ENCODE peak calls at places on chromosomes 7 and 10, in seven cellular contexts. G is cardiac muscle cell, J is ovary, S is GM23248, R is tibial artery, Y is IMR-90, T is uterus. C is an unnamed sample. For H3K4me1 and H3K27me3, the result is how much of the 10 kb centered on the place peaks cover.

GRCh38 chr7:140696024-140696678 is 357 bp upstream of the NDUFB2 start:
- DNase-seq in G (peak), J (peak), S (peak), R (peak), Y (peak), T (peak), C (peak)

GRCh38 chr10:99297033-99297432 is 32.1 kb upstream of the CNNM1 start:
- DNase-seq in G (no peak), J (no peak), S (no peak), R (no peak), Y (no peak), T (no peak), C (no peak)

GRCh38 chr7:30162622-30163124 is 27.9 kb downstream of the MTURN start:
- DNase-seq in G (no peak), J (no peak), S (peak), R (no peak), Y (peak), T (no peak), C (no peak)

GRCh38 chr7:2500701-2501100 is 18.9 kb upstream of the LFNG start:
- DNase-seq in G (no peak), J (no peak), S (no peak), R (no peak), Y (no peak), T (no peak), C (no peak)

GRCh38 chr10:97200616-97201015 is 14.9 kb upstream of the SLIT1 start:
- DNase-seq in G (no peak), J (no peak), S (no peak), R (no peak), Y (no peak), T (no peak), C (no peak)

GRCh38 chr10:119129721-119130120 is 25.8 kb downstream of the DENND10 start:
- DNase-seq in G (no peak), J (no peak), S (no peak), R (no peak), Y (peak), T (no peak), C (no peak)

GRCh38 chr10:9219860-9220259 is 1165.4 kb downstream of the GATA3 start:
- DNase-seq in G (no peak), J (no peak), S (no peak), R (no peak), Y (no peak), T (no peak), C (no peak)

GRCh38 chr10:13346280-13346819 is 1.7 kb downstream of the SEPHS1 start:
- DNase-seq in G (no peak), J (peak), S (peak), R (peak), Y (peak), T (peak), C (peak)

GRCh38 chr7:102193806-102194205 is 92.9 kb upstream of the SH2B2 start:
- DNase-seq in G (no peak), J (no peak), S (peak), R (no peak), Y (peak), T (no peak), C (no peak)

GRCh38 chr7:143882611-143883078 is 19.3 kb downstream of the TCAF1 start:
- DNase-seq in G (peak), J (peak), S (peak), R (peak), Y (peak), T (peak), C (peak)

GRCh38 chr7:121084748-121085336 is 96.3 kb downstream of the CPED1 start:
- DNase-seq in G (no peak), J (no peak), S (peak), R (no peak), Y (peak), T (no peak), C (no peak)

DNA sequence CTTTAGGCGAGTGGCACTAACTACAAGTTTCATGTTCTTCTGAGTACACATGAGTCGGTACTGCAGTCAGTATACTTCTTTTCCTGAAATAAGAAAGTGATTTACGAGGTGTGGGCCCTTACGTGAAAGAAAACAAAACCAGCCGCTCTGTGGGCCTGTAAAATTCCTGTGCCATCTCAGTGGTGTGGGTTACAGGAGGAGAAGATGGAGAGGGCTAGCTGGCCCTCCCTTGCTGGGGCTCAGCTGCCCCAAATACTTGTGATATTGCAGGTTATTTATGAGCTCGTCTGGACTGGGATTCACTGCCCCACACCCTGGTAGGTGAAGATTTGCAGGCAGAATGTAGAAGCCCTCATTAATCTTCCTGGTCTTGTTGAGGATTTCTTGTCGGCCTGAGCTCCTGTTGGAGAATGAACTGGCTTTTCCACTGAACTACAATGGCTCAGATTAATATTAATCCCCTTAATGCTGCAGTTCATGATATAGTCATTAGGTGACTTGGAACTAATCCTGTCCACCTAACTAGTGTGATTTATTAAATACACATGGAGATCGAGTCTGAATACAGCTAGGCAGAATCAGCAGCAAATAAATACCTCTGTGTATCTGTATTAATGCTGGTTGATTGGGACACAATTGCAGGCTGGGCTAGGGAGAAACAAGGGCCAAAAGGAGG is 68.0 kb downstream of the GBF1 start:
- DNase-seq in G (peak), J (no peak), S (peak), R (no peak), Y (no peak), T (no peak), C (no peak)
- H3K27ac ChIP-seq in G (peak), J (no peak), S (peak), R (no peak), Y (peak), T (peak), C (no peak)

DNA sequence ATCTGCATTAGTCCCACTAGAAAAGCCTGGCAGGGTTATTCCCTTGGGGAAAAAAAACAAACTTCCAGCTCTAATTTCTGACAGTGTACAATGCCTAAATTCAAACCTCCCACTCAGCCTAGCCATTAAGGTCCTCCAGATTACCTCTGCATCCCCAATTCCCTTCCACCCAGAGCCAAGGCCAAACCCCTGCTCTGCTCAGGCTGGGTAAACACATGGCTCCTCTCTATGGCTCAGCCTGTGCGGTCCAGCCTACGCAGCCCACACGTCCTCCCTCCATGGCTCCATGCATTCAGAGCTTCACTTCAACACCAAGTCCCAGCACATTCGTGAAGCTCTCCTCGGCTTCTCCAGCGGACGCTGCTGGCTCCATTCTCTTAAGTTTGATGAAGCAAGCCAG is 5.2 kb downstream of the DLG5 start:
- DNase-seq in G (no peak), J (no peak), S (no peak), R (no peak), Y (no peak), T (no peak), C (no peak)
- H3K4me1 ChIP-seq in G (under half), J (under half), S (under half), R (under half), Y (under half), T (under half), C (under half)

DNA sequence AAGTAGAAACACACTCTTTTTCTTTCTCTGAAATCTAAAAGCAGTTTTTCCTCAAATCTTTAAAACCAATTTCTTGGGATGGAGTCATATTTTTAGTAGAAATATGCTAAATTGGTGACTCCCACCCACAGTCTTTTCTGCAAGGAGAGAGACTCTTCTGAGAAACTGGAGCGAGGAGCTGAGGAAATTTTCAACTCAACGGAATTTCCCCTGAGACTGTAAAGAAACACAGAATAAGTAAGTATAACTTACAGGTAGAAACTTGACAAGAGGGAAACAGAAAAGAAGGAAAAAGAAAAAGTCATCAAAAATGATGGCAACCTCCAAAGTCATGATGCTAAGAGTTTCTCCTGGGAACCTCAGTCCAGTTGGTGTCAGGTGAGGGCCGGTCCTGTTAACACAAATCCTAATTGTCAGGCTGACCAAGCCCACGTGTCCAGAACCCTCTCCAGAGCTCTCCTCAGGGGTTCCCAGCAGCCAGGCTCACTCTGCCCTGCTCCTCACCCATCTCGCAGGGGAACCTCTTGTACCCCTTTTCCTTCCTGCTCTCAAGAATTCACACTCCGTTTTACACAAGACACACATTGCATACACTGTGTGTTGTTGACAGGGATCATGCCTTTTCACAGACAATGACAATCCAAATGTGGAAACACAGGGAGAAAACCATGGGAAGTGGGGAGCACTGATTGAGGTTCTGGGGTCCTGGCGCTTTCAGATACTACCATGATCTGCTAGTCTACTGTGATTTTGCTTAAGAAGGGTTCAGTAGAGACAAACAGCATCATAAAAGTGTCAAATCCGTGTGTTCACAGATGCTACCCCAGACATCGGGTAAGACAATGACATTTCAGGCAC is 16.3 kb downstream of the IL2RA start:
- DNase-seq in G (no peak), J (no peak), S (no peak), R (no peak), Y (no peak), T (no peak), C (no peak)
- H3K27me3 ChIP-seq in G (under half), J (under half), S (under half), R (under half), Y (under half), T (under half), C (under half)

DNA sequence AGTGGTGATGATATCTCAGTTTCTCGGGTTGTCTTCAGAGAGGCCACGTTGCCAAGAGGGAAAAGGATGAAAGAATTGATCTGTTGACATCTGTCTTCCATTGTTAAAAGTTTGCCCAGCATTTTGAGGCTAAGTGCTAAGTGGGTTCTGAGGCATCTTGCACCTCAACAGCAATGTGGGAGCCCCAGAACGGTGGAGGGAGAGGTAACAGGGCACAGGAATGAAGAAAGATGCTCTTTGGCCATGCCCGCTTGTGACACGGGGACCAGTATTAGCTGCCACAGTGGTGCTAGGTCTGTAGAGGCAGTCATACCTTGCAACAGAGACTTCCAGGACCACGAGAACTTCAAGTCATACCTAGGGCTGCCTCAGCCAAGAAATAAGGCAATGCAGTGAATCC is 106.6 kb upstream of the NUPR2 start:
- DNase-seq in G (no peak), J (no peak), S (no peak), R (no peak), Y (no peak), T (no peak), C (no peak)
- H3K27ac ChIP-seq in G (no peak), J (no peak), S (no peak), R (no peak), Y (no peak), T (no peak), C (no peak)

GRCh38 chr10:35421553-35422178 is 85.4 kb downstream of the CCNY start:
- DNase-seq in G (no peak), J (peak), S (peak), R (peak), Y (peak), T (peak), C (no peak)
- H3K4me1 ChIP-seq in G (under half), J (under half), S (half or more), R (half or more), Y (under half), T (under half), C (under half)

DNA sequence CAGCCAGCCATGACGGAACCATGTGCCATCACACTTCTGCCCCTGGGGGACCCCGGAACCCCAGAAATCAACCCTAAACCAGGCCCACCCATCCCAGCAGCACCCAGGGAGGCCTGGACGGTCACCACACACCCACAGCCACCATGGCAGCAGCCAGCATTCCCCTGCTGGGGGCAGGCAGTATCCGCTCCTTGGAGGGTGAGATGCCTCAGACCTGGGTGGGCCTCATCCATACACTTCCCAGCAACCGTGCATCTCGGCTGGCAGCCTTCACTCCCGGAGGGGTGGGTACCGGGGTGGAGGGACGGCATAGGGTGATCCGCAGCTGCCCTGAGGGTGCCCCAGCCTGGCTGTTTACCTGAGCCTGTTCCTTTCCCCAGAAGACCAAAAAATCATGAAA is 69.1 kb upstream of the FAM20C start:
- DNase-seq in G (no peak), J (no peak), S (no peak), R (no peak), Y (no peak), T (no peak), C (no peak)
- H3K27me3 ChIP-seq in G (under half), J (under half), S (under half), R (under half), Y (under half), T (under half), C (under half)

GRCh38 chr7:73830618-73830871 is 251 bp upstream of the CLDN4 start:
- DNase-seq in G (no peak), J (no peak), S (no peak), R (no peak), Y (peak), T (no peak), C (no peak)
- H3K27ac ChIP-seq in G (no peak), J (no peak), S (no peak), R (no peak), Y (no peak), T (no peak), C (peak)

GRCh38 chr7:55527314-55527713 is 45.0 kb downstream of the VOPP1 start:
- DNase-seq in G (no peak), J (no peak), S (no peak), R (no peak), Y (no peak), T (no peak), C (no peak)

GRCh38 chr7:55523366-55523765 is 48.9 kb downstream of the VOPP1 start:
- DNase-seq in G (no peak), J (no peak), S (peak), R (no peak), Y (no peak), T (no peak), C (no peak)

GRCh38 chr7:55524558-55525310 is 47.6 kb downstream of the VOPP1 start:
- DNase-seq in G (no peak), J (no peak), S (no peak), R (no peak), Y (no peak), T (no peak), C (no peak)

GRCh38 chr7:55526770-55527169 is 45.5 kb downstream of the VOPP1 start:
- DNase-seq in G (peak), J (no peak), S (no peak), R (no peak), Y (no peak), T (no peak), C (no peak)

GRCh38 chr7:55526329-55526728 is 46.0 kb downstream of the VOPP1 start:
- DNase-seq in G (no peak), J (no peak), S (no peak), R (no peak), Y (no peak), T (no peak), C (no peak)
- H3K4me1 ChIP-seq in G (under half), J (under half), S (under half), R (under half), Y (under half), T (under half), C (under half)

C was measured in small intestine.